ENCODE peak calls at places on chromosomes 3 and 15, in eight cellular contexts. P, A, I, Y, Q, X, F and L are unnamed samples. For H3K4me1, the result is how much of the 10 kb centered on the place peaks cover.

GRCh38 chr15:56906766-56907165 is 11.7 kb upstream of the TCF12 start:
- DNase-seq in P (no peak), A (no peak), I (no peak), Y (no peak), Q (no peak), X (no peak), F (no peak), L (no peak)

GRCh38 chr3:134650431-134651346 is at the start of gene KY:
- DNase-seq in P (no peak), A (no peak), I (no peak), Y (peak), Q (peak), X (peak), F (peak), L (peak)

GRCh38 chr15:74525946-74526345 is 15.1 kb upstream of the ARID3B start:
- DNase-seq in P (no peak), A (no peak), I (no peak), Y (no peak), Q (no peak), X (no peak), F (no peak), L (no peak)

GRCh38 chr3:48435774-48436476 is 4.0 kb downstream of the CCDC51 start:
- DNase-seq in P (peak), A (peak), I (peak), Y (peak), Q (peak), X (peak), F (peak), L (peak)

GRCh38 chr3:39528844-39529243 is 61.4 kb downstream of the MOBP start:
- DNase-seq in P (no peak), A (no peak), I (no peak), Y (no peak), Q (no peak), X (no peak), F (no peak), L (no peak)

GRCh38 chr15:101243420-101243819 is 8.4 kb downstream of the CHSY1 start:
- DNase-seq in P (no peak), A (no peak), I (no peak), Y (no peak), Q (no peak), X (no peak), F (no peak), L (no peak)

GRCh38 chr3:38139191-38139590 is 730 bp downstream of the MYD88 start:
- DNase-seq in P (no peak), A (no peak), I (no peak), Y (no peak), Q (peak), X (no peak), F (no peak), L (no peak)

GRCh38 chr3:187403768-187404270 is 35.6 kb downstream of the RTP4 start:
- DNase-seq in P (peak), A (no peak), I (no peak), Y (peak), Q (no peak), X (no peak), F (peak), L (peak)

GRCh38 chr15:38389924-38390542 is 63.9 kb upstream of the FAM98B start:
- DNase-seq in P (peak), A (peak), I (peak), Y (peak), Q (peak), X (peak), F (peak), L (peak)

GRCh38 chr3:190345027-190345821 is 23.0 kb upstream of the CLDN1 start:
- DNase-seq in P (peak), A (no peak), I (no peak), Y (peak), Q (no peak), X (no peak), F (peak), L (peak)

GRCh38 chr15:62853114-62853832 is 189.3 kb upstream of the TPM1 start:
- DNase-seq in P (peak), A (no peak), I (no peak), Y (no peak), Q (no peak), X (no peak), F (peak), L (peak)

GRCh38 chr3:128287161-128287560 is 133.9 kb downstream of the EEFSEC start:
- DNase-seq in P (no peak), A (no peak), I (no peak), Y (no peak), Q (peak), X (no peak), F (no peak), L (no peak)

GRCh38 chr3:173467501-173467900 is 70.0 kb downstream of the NLGN1 start:
- DNase-seq in P (no peak), A (no peak), I (no peak), Y (peak), Q (no peak), X (no peak), F (no peak), L (no peak)

GRCh38 chr15:59792359-59792758 is 103.2 kb upstream of the BNIP2 start:
- DNase-seq in P (no peak), A (no peak), I (no peak), Y (no peak), Q (no peak), X (no peak), F (no peak), L (no peak)

GRCh38 chr3:70703305-70704102 is 391.1 kb upstream of the MDFIC2 start:
- DNase-seq in P (no peak), A (no peak), I (no peak), Y (no peak), Q (no peak), X (no peak), F (peak), L (no peak)

DNA sequence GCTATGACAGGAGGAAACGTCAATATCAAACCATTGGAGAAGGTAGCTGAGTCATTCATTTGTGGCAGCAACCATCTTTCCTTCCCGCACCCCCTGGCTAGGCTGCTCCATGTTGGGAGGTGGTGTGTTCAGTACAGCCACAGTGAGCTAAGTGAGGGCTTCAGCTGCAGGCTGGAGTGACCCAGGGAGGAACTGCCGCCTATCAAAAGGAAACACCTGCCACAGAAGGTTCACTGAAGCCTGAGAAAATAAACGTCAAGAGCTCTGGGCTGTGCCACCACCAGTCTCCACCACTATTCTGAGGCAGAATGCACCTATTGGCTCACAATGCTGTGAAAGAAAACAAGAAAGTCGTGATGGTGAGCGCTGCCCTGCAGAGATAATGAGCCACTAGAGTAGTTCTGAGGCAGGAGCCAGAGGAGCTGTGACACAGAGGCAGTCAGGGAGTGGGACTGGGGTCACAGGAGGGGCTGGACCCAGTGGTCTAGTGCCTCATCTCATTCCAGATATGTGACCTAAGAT is 34.8 kb upstream of the CD47 start:
- DNase-seq in P (no peak), A (no peak), I (peak), Y (no peak), Q (no peak), X (no peak), F (no peak), L (no peak)
- H3K4me3 ChIP-seq in P (no peak), A (no peak), I (peak), Y (no peak), Q (no peak), X (no peak), F (no peak), L (no peak)

GRCh38 chr15:40006646-40007045 is 32.3 kb downstream of the SRP14 start:
- DNase-seq in P (no peak), A (no peak), I (no peak), Y (no peak), Q (no peak), X (no peak), F (no peak), L (peak)
- H3K4me1 ChIP-seq in P (under half), A (under half), I (under half), Y (under half), Q (under half), X (under half), F (under half), L (under half)

GRCh38 chr15:96977886-96978285 is 647.4 kb downstream of the NR2F2 start:
- DNase-seq in P (no peak), A (no peak), I (no peak), Y (no peak), Q (no peak), X (no peak), F (no peak), L (no peak)
- H3K4me3 ChIP-seq in P (no peak), A (no peak), I (no peak), Y (no peak), Q (no peak), X (no peak), F (no peak), L (no peak)

DNA sequence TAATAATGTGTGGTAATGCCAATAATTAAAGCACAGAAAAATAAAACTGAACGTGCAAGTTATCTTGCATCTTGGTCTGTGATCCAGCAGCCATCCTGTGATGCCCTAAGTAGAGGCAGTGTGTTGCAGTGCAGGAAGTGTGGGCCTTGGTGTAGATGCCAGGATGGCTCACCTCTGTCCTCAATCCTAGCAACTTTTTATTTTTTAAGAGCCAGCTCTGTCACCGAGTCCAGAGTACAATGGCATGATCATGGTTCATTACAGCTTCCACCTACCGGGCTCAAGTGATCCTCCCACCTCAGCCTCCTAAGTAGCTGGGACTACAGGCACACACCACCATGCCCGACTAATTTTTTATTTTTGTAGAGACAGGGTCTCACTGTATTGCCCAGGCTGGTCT is 7.6 kb downstream of the BAHD1 start:
- DNase-seq in P (no peak), A (no peak), I (no peak), Y (no peak), Q (no peak), X (no peak), F (no peak), L (no peak)
- H3K4me1 ChIP-seq in P (half or more), A (under half), I (under half), Y (under half), Q (under half), X (under half), F (under half), L (under half)

DNA sequence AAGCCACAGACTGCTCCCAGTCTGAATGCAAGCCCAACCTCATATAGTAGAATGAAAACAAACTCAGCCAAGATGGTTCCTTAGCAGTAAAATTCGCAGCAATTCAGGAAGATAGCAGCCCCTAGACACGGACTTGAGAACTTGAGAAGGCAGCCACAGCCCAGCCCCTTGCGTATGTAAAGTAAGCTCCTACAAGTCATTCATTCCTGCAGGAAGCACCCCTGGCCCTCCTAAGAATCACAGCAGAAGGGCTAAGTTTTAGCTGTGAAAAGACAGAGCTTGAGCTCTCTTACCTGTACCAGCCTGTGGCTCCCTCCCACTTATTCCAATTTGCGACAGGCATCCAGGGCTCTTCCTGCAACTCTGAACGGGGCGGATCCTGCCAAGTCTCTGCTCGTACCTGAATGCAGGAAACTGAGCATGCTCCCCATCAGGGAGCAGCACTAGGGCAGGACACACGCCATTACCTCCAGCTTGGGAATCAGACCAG is 136.4 kb downstream of the MAGI1 start:
- DNase-seq in P (no peak), A (no peak), I (no peak), Y (peak), Q (peak), X (no peak), F (peak), L (no peak)
- H3K4me3 ChIP-seq in P (no peak), A (no peak), I (no peak), Y (no peak), Q (no peak), X (no peak), F (peak), L (no peak)

DNA sequence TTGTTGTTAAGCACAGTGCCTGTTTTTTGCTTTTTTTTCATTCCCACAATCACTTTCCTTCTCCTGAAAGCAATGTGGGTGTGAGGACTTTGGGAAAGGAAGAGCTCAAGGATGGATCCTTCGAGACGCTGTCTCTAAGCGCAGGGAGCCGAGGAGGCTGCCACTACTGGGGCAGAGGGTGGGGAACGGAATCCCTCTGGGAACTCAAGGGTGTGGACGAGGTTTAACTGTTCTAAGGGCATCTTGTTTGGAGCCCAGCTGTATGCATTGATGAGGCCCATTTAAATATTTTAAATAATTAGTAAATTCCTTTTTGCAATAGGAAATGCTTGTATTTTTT is 124.4 kb upstream of the MEF2A start:
- DNase-seq in P (no peak), A (peak), I (no peak), Y (no peak), Q (no peak), X (no peak), F (no peak), L (no peak)
- H3K4me1 ChIP-seq in P (under half), A (under half), I (under half), Y (under half), Q (under half), X (under half), F (under half), L (under half)

DNA sequence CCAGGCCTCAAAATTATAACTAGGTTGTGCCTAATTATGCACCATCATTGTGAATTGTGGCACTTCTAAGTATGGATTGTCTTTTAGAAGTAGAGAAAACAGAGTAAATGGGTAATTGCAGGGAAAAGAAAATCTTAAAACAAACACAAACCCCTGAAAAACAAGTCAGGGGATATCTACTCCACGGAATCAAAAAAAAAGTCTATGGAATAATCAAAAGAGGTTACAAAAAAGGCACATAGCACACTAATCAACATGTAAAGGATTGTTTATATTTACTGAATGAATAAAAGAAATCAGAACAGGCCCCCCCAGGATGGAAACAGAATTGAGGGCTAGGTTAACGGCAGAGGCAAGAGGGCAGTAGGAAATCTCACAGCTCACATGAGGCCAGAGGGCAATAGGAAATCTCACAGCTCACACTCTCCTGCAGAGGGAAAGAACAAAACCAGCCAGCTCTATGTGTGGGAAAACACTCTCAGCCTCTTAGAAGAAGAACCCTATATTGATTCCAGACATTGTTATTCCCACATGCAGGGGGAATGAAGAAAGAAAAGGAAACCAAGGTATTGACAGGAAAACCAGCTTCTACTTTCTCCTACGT is 72.7 kb upstream of the FNDC3B start:
- DNase-seq in P (no peak), A (no peak), I (no peak), Y (peak), Q (no peak), X (no peak), F (no peak), L (no peak)
- H3K4me3 ChIP-seq in P (no peak), A (no peak), I (no peak), Y (no peak), Q (no peak), X (no peak), F (no peak), L (peak)